ENCODE peak calls at places on chromosomes 6 and 20, in ten cellular contexts. F is stomach, X is transverse colon, M is HepG2, Q is K562, T is breast epithelium, C is GM12892, L is HCT116, W is Panc1, H is GM12891. N is an unnamed sample.

GRCh38 chr6:42522021-42522420 is 41.8 kb upstream of the UBR2 start:
- DNase-seq in C (no peak), M (no peak), X (no peak), H (no peak), L (no peak), Q (no peak), W (no peak), T (no peak), F (no peak), N (no peak)

GRCh38 chr20:21395666-21396044 is 1.7 kb downstream of the NKX2-4 start:
- DNase-seq in Q (no peak), X (no peak), L (no peak), C (no peak), M (no peak), W (no peak), F (no peak), T (no peak), H (no peak), N (no peak)

GRCh38 chr6:113111550-113111949 is 745.6 kb upstream of the MARCKS start:
- DNase-seq in L (no peak), Q (no peak), W (no peak), H (no peak), C (no peak), M (no peak), T (no peak), F (no peak), X (no peak), N (no peak)

GRCh38 chr20:63090682-63091571 is 84.2 kb upstream of the BHLHE23 start:
- DNase-seq in X (peak; percentile 22), C (no peak), F (no peak), M (no peak), H (no peak), L (no peak), T (peak; percentile 47), Q (no peak), W (no peak), N (peak; percentile 58)

GRCh38 chr6:146975093-146975492 is 229.1 kb upstream of the STXBP5 start:
- DNase-seq in H (no peak), T (no peak), F (no peak), Q (no peak), M (no peak), X (no peak), C (no peak), W (no peak), L (no peak), N (no peak)

GRCh38 chr6:40947876-40948514 is 91.0 kb downstream of the UNC5CL start:
- DNase-seq in M (no peak), L (no peak), F (no peak), W (no peak), X (no peak), Q (no peak), C (no peak), H (no peak), T (no peak), N (no peak)

GRCh38 chr6:124356276-124356810 is 552.7 kb downstream of the NKAIN2 start:
- DNase-seq in T (no peak), W (no peak), H (no peak), L (no peak), Q (no peak), C (no peak), X (no peak), F (no peak), M (no peak), N (no peak)

GRCh38 chr6:147508871-147509608 is 550 bp downstream of the SAMD5 start:
- DNase-seq in F (no peak), H (peak; percentile 14), C (peak; percentile 6), T (no peak), M (no peak), L (no peak), Q (peak; percentile 54), W (no peak), X (peak; percentile 15), N (no peak)

GRCh38 chr6:41013473-41014153 is 25.4 kb downstream of the UNC5CL start:
- DNase-seq in C (no peak), T (no peak), M (no peak), X (no peak), F (no peak), W (no peak), L (no peak), H (no peak), Q (no peak), N (no peak)

GRCh38 chr6:62640749-62641148 is 354.7 kb upstream of the KHDRBS2 start:
- DNase-seq in F (no peak), Q (no peak), W (no peak), T (no peak), M (no peak), L (no peak), X (no peak), C (no peak), H (no peak), N (no peak)

GRCh38 chr6:31035862-31036497 is 25.7 kb downstream of the MUC22 start:
- DNase-seq in Q (no peak), C (no peak), W (no peak), F (no peak), M (no peak), T (no peak), L (no peak), X (no peak), H (no peak), N (no peak)

GRCh38 chr20:37411408-37412306 is 65.7 kb downstream of the SRC start:
- DNase-seq in F (no peak), M (no peak), C (no peak), H (no peak), L (no peak), X (no peak), T (no peak), W (no peak), Q (no peak), N (no peak)

GRCh38 chr6:1053587-1053986 is 258.3 kb upstream of the FOXQ1 start:
- DNase-seq in W (no peak), H (no peak), C (no peak), Q (no peak), L (no peak), T (no peak), M (no peak), X (no peak), F (no peak), N (no peak)

GRCh38 chr6:132934496-132934895 is 120.1 kb downstream of the RPS12 start:
- DNase-seq in X (no peak), Q (no peak), F (no peak), M (no peak), L (no peak), H (no peak), W (no peak), C (no peak), T (no peak), N (no peak)

GRCh38 chr20:51300104-51300503 is 242.4 kb downstream of the NFATC2 start:
- DNase-seq in C (no peak), F (no peak), M (no peak), X (no peak), H (no peak), L (no peak), T (no peak), W (no peak), Q (no peak), N (no peak)

GRCh38 chr20:24148372-24148771 is 159.8 kb upstream of the GGTLC1 start:
- DNase-seq in F (no peak), H (no peak), Q (no peak), M (no peak), W (no peak), X (peak; percentile 45), T (no peak), L (no peak), C (no peak), N (no peak)

DNA sequence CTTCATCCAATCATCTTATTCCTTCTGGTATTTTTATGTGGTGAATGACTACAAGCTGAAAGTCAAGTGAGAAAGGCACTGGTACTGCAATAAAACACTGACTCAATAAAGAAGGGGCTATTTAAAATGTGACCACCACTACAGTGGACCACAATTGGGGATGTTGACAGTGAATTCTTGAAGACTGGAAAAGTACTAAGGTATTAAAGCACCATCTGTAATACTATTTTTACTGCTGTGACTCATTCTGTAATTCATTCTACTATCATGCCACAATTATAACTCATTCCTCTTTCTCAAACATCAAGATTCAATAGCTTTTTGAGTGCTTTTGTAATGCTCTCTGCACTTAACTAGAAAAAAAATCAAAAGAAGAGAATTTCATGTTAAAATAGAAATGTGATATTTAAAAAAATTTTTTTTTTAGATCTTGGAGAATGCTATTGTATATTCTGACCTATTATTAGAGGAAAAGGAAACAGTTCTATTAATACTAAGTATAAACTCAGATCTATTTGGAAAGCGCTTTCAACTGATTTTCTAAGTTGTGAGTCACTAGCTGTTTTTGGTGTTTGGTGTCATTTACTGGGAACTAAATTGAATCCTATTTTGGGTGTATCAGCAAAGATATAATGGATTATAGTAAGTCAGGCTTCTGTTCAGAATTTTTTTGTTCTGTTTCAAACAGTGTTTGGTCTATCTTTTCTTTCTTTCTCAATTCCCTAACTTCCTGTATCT is 104.7 kb upstream of the TMEM170B start:
- DNase-seq in M (no peak), H (no peak), W (no peak), F (no peak), Q (no peak), T (no peak), X (no peak), L (no peak), C (no peak), N (no peak)
- TF ChIP-seq POLR2AphosphoS5 in M (no peak), H (no peak), W (no peak), F (no peak), Q (no peak), T (no peak), X (no peak), L (no peak), C (no peak), N (no peak)

DNA sequence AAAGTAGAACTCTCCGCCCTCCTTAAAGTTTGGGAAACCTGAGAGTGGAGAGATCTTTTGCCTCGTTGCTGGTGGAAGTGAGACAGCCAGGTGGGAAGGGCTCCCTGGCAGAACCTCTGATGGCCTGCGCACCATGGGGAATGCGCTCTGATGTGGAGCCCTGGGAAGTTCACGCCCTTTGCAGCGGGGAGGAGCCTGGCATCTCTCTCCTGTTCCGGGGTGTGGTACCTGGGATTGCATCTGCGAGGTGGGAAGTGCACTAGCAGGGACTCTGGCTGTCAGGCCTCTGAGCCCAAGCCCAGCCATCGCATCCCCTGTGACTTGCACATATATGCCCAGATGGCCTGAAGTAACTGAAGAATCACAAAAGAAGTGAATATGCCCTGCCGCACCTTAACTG is 159.8 kb downstream of the AKAP7 start:
- DNase-seq in Q (no peak), H (no peak), L (no peak), X (no peak), T (no peak), W (no peak), C (no peak), M (no peak), F (no peak), N (no peak)
- TF ChIP-seq POLR2AphosphoS5 in Q (no peak), H (no peak), L (no peak), X (no peak), T (no peak), W (no peak), C (no peak), M (no peak), F (no peak), N (no peak)

GRCh38 chr6:95321106-95321505 is 256.2 kb upstream of the MANEA start:
- DNase-seq in X (no peak), T (no peak), C (no peak), H (no peak), M (no peak), F (no peak), Q (no peak), L (no peak), W (no peak), N (no peak)
- TF ChIP-seq POLR2AphosphoS5 in X (no peak), T (no peak), C (no peak), H (no peak), M (no peak), F (no peak), Q (no peak), L (no peak), W (no peak), N (no peak)

GRCh38 chr6:43669922-43670622 is 17.5 kb downstream of the MRPS18A start:
- DNase-seq in F (no peak), H (no peak), M (no peak), L (no peak), X (no peak), T (no peak), W (no peak), C (no peak), Q (peak; percentile 60), N (no peak)
- TF ChIP-seq POLR2AphosphoS5 in F (no peak), H (no peak), M (peak; percentile 13), L (no peak), X (no peak), T (no peak), W (no peak), C (no peak), Q (no peak), N (no peak)

N was measured in spleen.